ENCODE peak calls at places on chromosomes 4 and X, in eight cellular contexts. L, B, Q, Z, P, N, H and A are unnamed samples. For H3K36me3, the result is how much of the 10 kb centered on the place peaks cover.

GRCh38 chr4:39043058-39043696 is 11.0 kb upstream of the TMEM156 start:
- ATAC-seq in N (no peak), H (no peak), Z (no peak), L (peak), P (peak), Q (peak), B (peak), A (no peak)

GRCh38 chr4:80420638-80421037 is 85.1 kb downstream of the CFAP299 start:
- ATAC-seq in P (no peak), L (no peak), B (no peak), N (no peak), Z (no peak), Q (no peak), H (no peak), A (no peak)

GRCh38 chrX:115582035-115582870 is 21.3 kb downstream of the PLS3 start:
- ATAC-seq in L (no peak), Q (peak), N (no peak), Z (no peak), B (no peak), H (no peak), P (peak), A (no peak)

GRCh38 chrX:107700317-107700774 is 72.0 kb downstream of the PRPS1 start:
- ATAC-seq in N (peak), P (no peak), Z (peak), Q (peak), B (peak), L (no peak), H (no peak), A (peak)

GRCh38 chrX:136192135-136192534 is 44.8 kb downstream of the FHL1 start:
- ATAC-seq in H (no peak), Q (no peak), N (no peak), B (no peak), P (no peak), L (no peak), Z (no peak), A (no peak)

GRCh38 chrX:10129229-10129628 is 27.5 kb upstream of the CLCN4 start:
- ATAC-seq in B (no peak), Q (no peak), N (no peak), H (no peak), P (no peak), L (no peak), Z (no peak), A (no peak)

GRCh38 chr4:147683717-147684700 is at the start of gene PRMT9:
- ATAC-seq in Q (peak), L (peak), P (peak), Z (peak), N (peak), B (peak), H (peak), A (peak)

GRCh38 chrX:27751976-27752375 is 55.8 kb upstream of the MAGEB10 start:
- ATAC-seq in P (no peak), L (no peak), Z (no peak), H (no peak), N (no peak), B (peak), Q (no peak), A (no peak)

GRCh38 chrX:39480966-39481365 is 616.8 kb downstream of the BCOR start:
- ATAC-seq in P (no peak), Z (no peak), B (no peak), N (no peak), Q (no peak), L (no peak), H (no peak), A (no peak)

GRCh38 chrX:103372886-103373285 is 3.5 kb upstream of the BEX3 start:
- ATAC-seq in N (no peak), B (no peak), Q (no peak), P (no peak), H (no peak), Z (no peak), L (no peak), A (no peak)

GRCh38 chrX:5117816-5118215 is 1110.9 kb downstream of the NLGN4X start:
- ATAC-seq in N (no peak), H (no peak), P (no peak), L (no peak), Q (no peak), Z (no peak), B (no peak), A (no peak)

GRCh38 chr4:48670587-48670986 is 109.5 kb downstream of the FRYL start:
- ATAC-seq in L (no peak), P (no peak), H (no peak), N (no peak), Z (no peak), Q (no peak), B (no peak), A (no peak)

GRCh38 chrX:120718969-120719368 is 89.1 kb upstream of the C1GALT1C1 start:
- ATAC-seq in Z (no peak), H (no peak), N (no peak), L (no peak), Q (no peak), P (no peak), B (peak), A (no peak)

GRCh38 chr4:5387457-5387856 is 320.9 kb downstream of the EVC2 start:
- ATAC-seq in Z (no peak), H (no peak), Q (no peak), B (no peak), L (peak), P (no peak), N (peak), A (no peak)

GRCh38 chr4:148435654-148436406 is 6.4 kb downstream of the NR3C2 start:
- ATAC-seq in L (no peak), B (no peak), H (no peak), Q (peak), Z (no peak), P (peak), N (no peak), A (no peak)

GRCh38 chr4:110364911-110365520 is 110.9 kb upstream of the ENPEP start:
- ATAC-seq in Q (peak), N (no peak), B (no peak), Z (no peak), P (peak), L (no peak), H (no peak), A (peak)

GRCh38 chr4:129232627-129233337 is 136.8 kb downstream of the C4orf33 start:
- ATAC-seq in P (no peak), N (no peak), L (no peak), H (no peak), Q (no peak), Z (no peak), B (no peak), A (no peak)

GRCh38 chr4:86965019-86965976 is 30.5 kb downstream of the AFF1 start:
- ATAC-seq in L (no peak), H (no peak), Z (no peak), B (no peak), N (no peak), P (no peak), Q (no peak), A (no peak)

GRCh38 chrX:109300415-109300814 is 181.5 kb downstream of the GUCY2F start:
- ATAC-seq in P (no peak), H (no peak), N (no peak), B (no peak), L (no peak), Z (no peak), Q (no peak), A (no peak)

GRCh38 chrX:138748480-138748879 is 37.0 kb upstream of the FGF13 start:
- ATAC-seq in L (no peak), Z (no peak), Q (no peak), H (no peak), P (no peak), N (no peak), B (no peak), A (no peak)

GRCh38 chr4:42713371-42713770 is 56.5 kb upstream of the ATP8A1 start:
- ATAC-seq in Z (no peak), N (no peak), P (no peak), B (no peak), H (no peak), Q (no peak), L (no peak), A (no peak)

GRCh38 chr4:42786350-42787070 is 106.0 kb upstream of the GRXCR1 start:
- ATAC-seq in P (no peak), H (no peak), Z (no peak), Q (peak), B (no peak), N (no peak), L (peak), A (no peak)

GRCh38 chr4:37748546-37748945 is 62.4 kb upstream of the RELL1 start:
- ATAC-seq in B (no peak), H (no peak), P (no peak), N (no peak), Z (no peak), L (no peak), Q (no peak), A (no peak)

GRCh38 chr4:15689540-15689939 is 7.9 kb downstream of the FAM200B start:
- ATAC-seq in L (no peak), B (no peak), P (no peak), Z (no peak), H (no peak), N (no peak), Q (peak), A (no peak)

GRCh38 chrX:39337461-39337860 is 536.2 kb downstream of the MID1IP1 start:
- ATAC-seq in L (no peak), Q (peak), N (no peak), P (peak), Z (peak), B (no peak), H (no peak), A (no peak)

GRCh38 chr4:122773021-122773420 is 40.5 kb downstream of the BBS12 start:
- ATAC-seq in P (no peak), H (no peak), B (no peak), Z (no peak), Q (no peak), L (no peak), N (no peak), A (no peak)

GRCh38 chrX:71659959-71660358 is 7.4 kb upstream of the LOC101059915 start:
- ATAC-seq in Q (no peak), L (no peak), Z (no peak), P (no peak), H (no peak), B (no peak), N (no peak), A (no peak)
- H3K36me3 ChIP-seq in Q (under half), L (under half), Z (under half), P (under half), H (under half), B (under half), N (under half), A (under half)

GRCh38 chrX:68252664-68253063 is 180.6 kb downstream of the OPHN1 start:
- ATAC-seq in L (no peak), P (no peak), H (no peak), B (no peak), Q (no peak), N (no peak), Z (no peak), A (no peak)
- H3K36me3 ChIP-seq in L (under half), P (under half), H (under half), B (under half), Q (under half), N (under half), Z (under half), A (under half)

GRCh38 chrX:148658115-148658725 is 157.8 kb downstream of the AFF2 start:
- ATAC-seq in Q (no peak), Z (no peak), N (no peak), H (no peak), B (no peak), L (no peak), P (no peak), A (no peak)
- H3K36me3 ChIP-seq in Q (under half), Z (under half), N (under half), H (under half), B (under half), L (under half), P (under half), A (under half)

GRCh38 chr4:1295405-1296055 is 5.8 kb downstream of the MAEA start:
- ATAC-seq in B (no peak), N (no peak), Z (no peak), L (no peak), H (no peak), P (no peak), Q (no peak), A (no peak)
- H3K36me3 ChIP-seq in B (under half), N (under half), Z (under half), L (under half), H (under half), P (under half), Q (under half), A (under half)

GRCh38 chr4:1379351-1379781 is 26.9 kb downstream of the NKX1-1 start:
- ATAC-seq in N (no peak), H (no peak), P (no peak), L (no peak), Z (no peak), Q (no peak), B (no peak), A (no peak)
- H3K36me3 ChIP-seq in N (under half), H (under half), P (under half), L (under half), Z (under half), Q (under half), B (under half), A (under half)

DNA sequence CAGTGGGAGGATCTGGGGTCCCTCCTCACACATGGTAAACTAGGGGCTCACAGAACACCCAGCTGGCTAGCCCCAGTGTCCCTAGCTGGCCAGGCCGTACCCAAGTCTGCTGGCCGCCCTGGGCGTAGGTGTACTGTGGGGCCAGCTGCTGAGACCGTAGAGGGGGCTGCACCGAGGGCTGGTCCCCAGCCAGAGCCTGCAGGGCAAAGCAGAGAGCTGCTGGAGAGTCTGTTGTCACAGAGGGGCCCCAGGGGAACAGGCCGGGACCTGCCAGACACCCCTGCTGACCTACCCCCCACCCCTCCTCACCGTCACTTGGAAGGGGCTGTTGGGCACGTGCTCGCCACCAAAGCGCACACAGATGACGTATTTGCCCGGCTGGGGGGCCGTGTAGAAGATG is 19.9 kb downstream of the FLNA start:
- ATAC-seq in P (no peak), B (no peak), N (no peak), L (no peak), Q (no peak), H (no peak), Z (no peak), A (no peak)
- H3K36me3 ChIP-seq in P (half or more), B (half or more), N (under half), L (under half), Q (under half), H (half or more), Z (under half), A (under half)

DNA sequence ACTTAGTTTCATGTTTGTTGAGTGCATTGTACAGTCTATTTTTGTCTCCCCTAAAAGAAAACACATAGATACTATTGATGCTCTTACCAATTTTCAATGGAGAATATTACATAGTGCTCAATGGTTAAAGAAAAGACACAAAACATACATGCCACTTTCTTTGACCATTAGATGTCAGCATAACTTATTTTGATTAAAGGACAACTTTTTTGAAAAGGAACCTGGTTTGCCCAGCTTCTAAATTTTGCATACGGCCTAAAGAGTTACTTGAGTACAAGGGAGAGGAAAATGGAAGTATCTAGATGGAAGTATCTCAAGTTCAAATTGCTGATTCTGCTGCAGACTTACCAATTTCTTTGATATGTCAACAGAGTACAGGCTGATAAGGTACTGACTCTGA is 68.5 kb downstream of the METTL14 start:
- ATAC-seq in N (no peak), L (no peak), B (no peak), Q (no peak), P (no peak), Z (no peak), H (no peak), A (no peak)
- H3K36me3 ChIP-seq in N (under half), L (under half), B (under half), Q (under half), P (half or more), Z (under half), H (under half), A (under half)

DNA sequence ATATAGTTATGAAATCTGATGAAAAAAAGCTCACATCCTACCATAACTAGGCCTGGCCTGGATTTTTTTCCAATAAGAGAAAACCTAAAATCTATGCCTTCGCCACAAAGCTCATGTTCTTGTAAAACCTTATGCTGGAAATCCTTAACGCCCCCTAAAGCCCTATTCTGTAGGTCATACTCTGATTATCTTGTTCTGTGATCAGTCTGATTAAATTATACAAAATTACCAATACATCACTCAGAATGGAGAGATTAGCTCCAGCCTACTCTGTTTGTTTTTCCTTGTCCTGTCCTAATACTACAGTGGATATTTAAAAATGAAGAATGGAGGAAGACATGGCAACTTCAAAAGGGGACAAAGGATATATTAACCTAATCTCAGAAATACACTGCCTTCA is 7.2 kb downstream of the ZNF827 start:
- ATAC-seq in Q (no peak), Z (no peak), H (no peak), N (no peak), L (no peak), B (no peak), P (no peak), A (no peak)
- H3K36me3 ChIP-seq in Q (under half), Z (under half), H (under half), N (under half), L (under half), B (under half), P (under half), A (under half)